ENCODE peak calls at places on chromosomes 3 and 15, in five cellular contexts. One of them, this sample, is unnamed.

GRCh38 chr15:47812436-47813109 is 95.3 kb downstream of the SEMA6D start:
- DNase-seq in GM12878: peak; percentile 32
- DNase-seq in K562: no peak
- DNase-seq in HepG2: peak; percentile 11
- DNase-seq in H1: no peak
- DNase-seq in this sample: no peak

GRCh38 chr3:135650309-135650708 is 315.2 kb upstream of the PPP2R3A start:
- DNase-seq in H1: no peak
- DNase-seq in GM12878: no peak
- DNase-seq in K562: no peak
- DNase-seq in HepG2: no peak
- DNase-seq in this sample: no peak

GRCh38 chr15:31977812-31978662 is 52.3 kb upstream of the CHRNA7 start:
- DNase-seq in GM12878: no peak
- DNase-seq in H1: no peak
- DNase-seq in HepG2: peak; percentile 16
- DNase-seq in K562: peak; percentile 77
- DNase-seq in this sample: peak; percentile 88

GRCh38 chr15:98395974-98396627 is 252.2 kb upstream of the IGF1R start:
- DNase-seq in K562: no peak
- DNase-seq in H1: no peak
- DNase-seq in HepG2: peak; percentile 52
- DNase-seq in GM12878: no peak
- DNase-seq in this sample: no peak

GRCh38 chr3:4752201-4753072 is 226.8 kb upstream of the BHLHE40 start:
- DNase-seq in K562: no peak
- DNase-seq in HepG2: peak; percentile 92
- DNase-seq in H1: no peak
- DNase-seq in GM12878: no peak
- DNase-seq in this sample: no peak

GRCh38 chr3:39269528-39269927 is 10.3 kb downstream of the CX3CR1 start:
- DNase-seq in K562: no peak
- DNase-seq in GM12878: no peak
- DNase-seq in H1: no peak
- DNase-seq in HepG2: no peak
- DNase-seq in this sample: no peak

GRCh38 chr15:39312984-39313383 is 267.9 kb upstream of the THBS1 start:
- DNase-seq in K562: no peak
- DNase-seq in HepG2: peak; percentile 77
- DNase-seq in GM12878: no peak
- DNase-seq in H1: peak; percentile 9
- DNase-seq in this sample: peak; percentile 19

GRCh38 chr15:92009162-92009561 is 155.7 kb downstream of the SLCO3A1 start:
- DNase-seq in GM12878: no peak
- DNase-seq in K562: no peak
- DNase-seq in HepG2: no peak
- DNase-seq in H1: no peak
- DNase-seq in this sample: no peak

GRCh38 chr3:53821631-53822068 is 24.6 kb downstream of the CHDH start:
- DNase-seq in K562: no peak
- DNase-seq in HepG2: no peak
- DNase-seq in GM12878: no peak
- DNase-seq in H1: no peak
- DNase-seq in this sample: no peak

GRCh38 chr3:25820816-25821486 is 31.1 kb downstream of the OXSM start:
- DNase-seq in H1: no peak
- DNase-seq in HepG2: no peak
- DNase-seq in K562: no peak
- DNase-seq in GM12878: no peak
- DNase-seq in this sample: no peak

GRCh38 chr15:71424765-71425164 is 309.5 kb downstream of the THSD4 start:
- DNase-seq in H1: no peak
- DNase-seq in GM12878: no peak
- DNase-seq in K562: no peak
- DNase-seq in HepG2: no peak
- DNase-seq in this sample: no peak

GRCh38 chr3:103803787-103804186 is 1369.0 kb downstream of the ZPLD1 start:
- DNase-seq in K562: no peak
- DNase-seq in HepG2: no peak
- DNase-seq in H1: no peak
- DNase-seq in GM12878: no peak
- DNase-seq in this sample: no peak

GRCh38 chr3:58161435-58162398 is 49.1 kb downstream of the DNASE1L3 start:
- DNase-seq in K562: peak; percentile 71
- DNase-seq in H1: no peak
- DNase-seq in HepG2: no peak
- DNase-seq in GM12878: no peak
- DNase-seq in this sample: no peak

GRCh38 chr15:101426761-101427333 is 62.7 kb downstream of the PCSK6 start:
- DNase-seq in H1: no peak
- DNase-seq in GM12878: no peak
- DNase-seq in K562: no peak
- DNase-seq in HepG2: no peak
- DNase-seq in this sample: no peak

GRCh38 chr15:57377478-57377847 is 1.2 kb downstream of the CGNL1 start:
- DNase-seq in K562: no peak
- DNase-seq in HepG2: no peak
- DNase-seq in H1: no peak
- DNase-seq in GM12878: no peak
- DNase-seq in this sample: no peak

GRCh38 chr3:143604849-143605660 is 243.2 kb downstream of the SLC9A9 start:
- DNase-seq in GM12878: no peak
- DNase-seq in K562: no peak
- DNase-seq in H1: no peak
- DNase-seq in HepG2: no peak
- DNase-seq in this sample: no peak

GRCh38 chr3:171542976-171543375 is 82.8 kb upstream of the TNIK start:
- DNase-seq in GM12878: no peak
- DNase-seq in K562: no peak
- DNase-seq in HepG2: no peak
- DNase-seq in H1: no peak
- DNase-seq in this sample: no peak

GRCh38 chr3:16520636-16521579 is 7.4 kb upstream of the RFTN1 start:
- DNase-seq in K562: no peak
- DNase-seq in H1: no peak
- DNase-seq in HepG2: no peak
- DNase-seq in GM12878: no peak
- DNase-seq in this sample: no peak

GRCh38 chr3:2218826-2219225 is 120.2 kb downstream of the CNTN4 start:
- DNase-seq in GM12878: no peak
- DNase-seq in H1: no peak
- DNase-seq in HepG2: no peak
- DNase-seq in K562: no peak
- DNase-seq in this sample: no peak

GRCh38 chr15:66747866-66748265 is 45.8 kb downstream of the SMAD6 start:
- DNase-seq in GM12878: no peak
- DNase-seq in K562: no peak
- DNase-seq in HepG2: no peak
- DNase-seq in H1: no peak
- DNase-seq in this sample: no peak

GRCh38 chr15:57611938-57612337 is 20.2 kb downstream of the MYZAP start:
- DNase-seq in K562: no peak
- DNase-seq in GM12878: no peak
- DNase-seq in H1: no peak
- DNase-seq in HepG2: peak; percentile 12
- DNase-seq in this sample: peak; percentile 28

GRCh38 chr15:60179786-60180391 is 175.8 kb downstream of the FOXB1 start:
- DNase-seq in K562: peak; percentile 42
- DNase-seq in GM12878: peak; percentile 3
- DNase-seq in H1: no peak
- DNase-seq in HepG2: peak; percentile 25
- DNase-seq in this sample: no peak

GRCh38 chr3:119323401-119324107 is 29.4 kb downstream of the ARHGAP31 start:
- DNase-seq in HepG2: no peak
- DNase-seq in H1: no peak
- DNase-seq in GM12878: no peak
- DNase-seq in K562: no peak
- DNase-seq in this sample: peak; percentile 29

GRCh38 chr3:72446406-72447058 is 401.7 kb downstream of the SHQ1 start:
- DNase-seq in GM12878: no peak
- DNase-seq in HepG2: no peak
- DNase-seq in H1: no peak
- DNase-seq in K562: no peak
- DNase-seq in this sample: no peak

GRCh38 chr3:18837137-18837536 is 311.2 kb upstream of the KCNH8 start:
- DNase-seq in K562: no peak
- DNase-seq in H1: no peak
- DNase-seq in HepG2: no peak
- DNase-seq in GM12878: no peak
- DNase-seq in this sample: no peak

GRCh38 chr15:48384616-48385015 is 53.4 kb downstream of the DUT start:
- DNase-seq in H1: no peak
- DNase-seq in HepG2: no peak
- DNase-seq in GM12878: no peak
- DNase-seq in K562: no peak
- DNase-seq in this sample: no peak

GRCh38 chr3:35502699-35503098 is 136.6 kb upstream of the ARPP21 start:
- DNase-seq in HepG2: no peak
- DNase-seq in GM12878: no peak
- DNase-seq in K562: no peak
- DNase-seq in H1: no peak
- DNase-seq in this sample: no peak

GRCh38 chr15:74427607-74428441 is 5.9 kb downstream of the SEMA7A start:
- DNase-seq in K562: no peak
- DNase-seq in HepG2: peak; percentile 58
- DNase-seq in H1: no peak
- DNase-seq in GM12878: no peak
- DNase-seq in this sample: no peak

GRCh38 chr3:125187599-125187910 is 25.0 kb downstream of the SLC12A8 start:
- DNase-seq in H1: no peak
- DNase-seq in K562: no peak
- DNase-seq in HepG2: no peak
- DNase-seq in GM12878: no peak
- DNase-seq in this sample: no peak

GRCh38 chr15:72809329-72809728 is 25.8 kb upstream of the ADPGK start:
- DNase-seq in GM12878: no peak
- DNase-seq in K562: no peak
- DNase-seq in H1: no peak
- DNase-seq in HepG2: no peak
- DNase-seq in this sample: no peak

GRCh38 chr3:197249542-197249941 is 48.9 kb downstream of the DLG1 start:
- DNase-seq in H1: no peak
- DNase-seq in GM12878: no peak
- DNase-seq in K562: no peak
- DNase-seq in HepG2: no peak
- DNase-seq in this sample: no peak

DNA sequence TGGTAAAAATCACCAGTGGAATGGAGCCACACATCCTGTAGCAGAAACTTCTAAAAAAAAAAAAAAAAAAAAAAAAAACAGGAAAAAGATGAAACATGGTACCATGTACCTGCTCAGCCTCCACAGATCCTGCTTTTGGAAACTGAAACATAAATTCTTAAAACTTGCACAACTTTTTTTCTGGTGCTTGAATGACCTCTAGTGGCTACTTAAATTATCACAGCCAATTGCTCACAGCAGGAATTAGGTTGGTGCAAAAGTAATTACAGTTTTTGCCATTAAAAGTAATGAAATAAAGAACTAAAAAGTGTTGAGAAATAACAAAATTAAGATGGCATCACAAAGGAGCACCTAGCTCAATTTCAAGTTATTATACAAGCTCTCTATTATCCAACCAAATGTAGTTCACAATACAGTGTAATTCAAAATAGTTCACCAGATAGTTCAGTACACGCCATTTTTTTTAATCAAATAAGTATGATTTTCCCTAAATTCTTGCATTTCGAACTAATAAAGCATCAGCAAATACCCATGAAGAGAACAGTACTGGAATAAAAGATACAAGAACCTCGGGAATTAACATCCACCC is 80.6 kb downstream of the ULK4 start:
- DNase-seq in GM12878: no peak
- DNase-seq in H1: no peak
- DNase-seq in K562: peak; percentile 23
- DNase-seq in HepG2: peak; percentile 23
- DNase-seq in this sample: no peak
- TF ChIP-seq MAX in GM12878: no peak
- TF ChIP-seq MAX in H1: no peak
- TF ChIP-seq MAX in K562: no peak
- TF ChIP-seq MAX in HepG2: no peak
- TF ChIP-seq MAX in this sample: no peak

DNA sequence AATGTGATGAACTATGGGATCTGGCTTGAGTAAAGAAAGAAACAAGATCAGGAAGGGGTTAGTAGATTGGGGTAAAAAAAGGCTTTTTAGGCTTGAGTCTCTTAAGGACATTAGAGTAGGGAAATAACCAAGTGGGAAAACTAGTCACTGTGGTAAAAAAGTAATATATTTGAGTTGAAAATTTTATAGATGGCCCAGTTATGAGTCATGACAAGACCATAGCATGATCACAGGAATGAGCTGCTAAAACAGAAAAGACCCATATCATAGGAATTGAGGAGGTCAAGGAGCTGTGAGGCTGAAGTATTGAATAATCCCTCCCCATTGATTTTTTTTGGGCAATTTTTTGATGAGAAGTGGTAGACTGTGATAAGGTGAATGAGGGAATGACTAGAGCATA is 69.2 kb upstream of the TBC1D5 start:
- DNase-seq in GM12878: no peak
- DNase-seq in K562: no peak
- DNase-seq in HepG2: no peak
- DNase-seq in H1: no peak
- DNase-seq in this sample: no peak
- TF ChIP-seq CREB1 in GM12878: no peak
- TF ChIP-seq CREB1 in K562: no peak
- TF ChIP-seq CREB1 in HepG2: no peak
- TF ChIP-seq CREB1 in H1: no peak
- TF ChIP-seq CREB1 in this sample: no peak

DNA sequence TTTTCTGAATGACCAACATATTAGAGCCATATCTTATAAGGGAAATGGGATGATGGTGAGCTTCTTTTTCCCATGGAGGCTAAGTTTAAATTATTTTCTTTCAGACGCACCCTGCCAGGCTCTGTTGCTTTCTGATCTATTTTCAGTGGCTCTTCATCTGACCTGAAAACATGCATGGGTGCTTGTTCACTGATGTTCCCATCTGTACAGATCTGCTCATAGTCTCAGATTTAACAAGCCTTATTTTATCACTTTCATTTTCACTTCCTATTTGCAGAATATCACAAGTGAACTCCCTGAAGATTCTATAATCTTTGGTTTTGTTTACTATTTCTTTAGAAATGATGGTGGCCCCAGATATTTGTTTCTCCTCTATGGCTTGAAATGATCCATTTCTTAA is 31.1 kb upstream of the SUCLG2 start:
- DNase-seq in HepG2: no peak
- DNase-seq in H1: no peak
- DNase-seq in K562: no peak
- DNase-seq in GM12878: peak; percentile 66
- DNase-seq in this sample: no peak
- TF ChIP-seq MAX in HepG2: no peak
- TF ChIP-seq MAX in H1: no peak
- TF ChIP-seq MAX in K562: no peak
- TF ChIP-seq MAX in GM12878: no peak
- TF ChIP-seq MAX in this sample: no peak

DNA sequence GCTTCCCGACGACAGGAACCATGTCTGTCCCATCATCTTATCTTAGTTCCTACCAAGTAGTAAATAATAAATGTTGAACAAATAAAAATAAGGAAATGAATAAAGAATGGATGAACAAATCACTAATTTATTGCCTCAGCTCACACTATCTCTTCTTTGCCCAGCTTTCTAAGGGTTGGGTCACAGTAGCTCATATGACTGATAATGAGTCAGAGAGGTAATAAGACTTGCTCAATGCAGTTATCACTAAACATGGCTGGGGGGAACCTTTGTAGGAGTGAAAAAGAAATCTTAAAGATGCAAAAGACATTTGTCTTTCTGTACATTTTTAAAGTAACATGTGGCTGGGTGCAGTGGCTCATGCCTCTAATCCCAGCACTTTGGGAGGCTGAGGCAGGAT is 182.3 kb downstream of the WDR76 start:
- DNase-seq in K562: no peak
- DNase-seq in GM12878: no peak
- DNase-seq in HepG2: no peak
- DNase-seq in H1: no peak
- DNase-seq in this sample: no peak
- TF ChIP-seq CREB1 in K562: no peak
- TF ChIP-seq CREB1 in GM12878: no peak
- TF ChIP-seq CREB1 in HepG2: no peak
- TF ChIP-seq CREB1 in H1: no peak
- TF ChIP-seq CREB1 in this sample: no peak

This sample was measured in WTC11.